ENCODE peak calls at places on chromosomes 6 and 20, in six cellular contexts. One of them, this sample, is unnamed.
A peak's percentile ranks its signal among the peaks of the same experiment; 100 is the strongest.

GRCh38 chr6:25990172-25990873 is 27.7 kb downstream of the TRIM38 start:
- DNase-seq in IMR-90: no peak
- DNase-seq in choroid plexus epithelial cell: no peak
- DNase-seq in right lobe of liver: no peak
- DNase-seq in colonic mucosa: no peak
- DNase-seq in fibroblast of lung: no peak
- DNase-seq in this sample: no peak

GRCh38 chr6:85418059-85418458 is 31.8 kb upstream of the NT5E start:
- DNase-seq in IMR-90: peak; percentile 87
- DNase-seq in choroid plexus epithelial cell: peak; percentile 58
- DNase-seq in colonic mucosa: no peak
- DNase-seq in fibroblast of lung: peak; percentile 93
- DNase-seq in right lobe of liver: no peak
- DNase-seq in this sample: no peak

GRCh38 chr20:44430270-44431065 is 45.2 kb upstream of the TTPAL start:
- DNase-seq in fibroblast of lung: no peak
- DNase-seq in choroid plexus epithelial cell: no peak
- DNase-seq in IMR-90: no peak
- DNase-seq in colonic mucosa: no peak
- DNase-seq in right lobe of liver: no peak
- DNase-seq in this sample: no peak

GRCh38 chr20:36214684-36215256 is 21.5 kb upstream of the AAR2 start:
- DNase-seq in IMR-90: peak; percentile 33
- DNase-seq in colonic mucosa: no peak
- DNase-seq in choroid plexus epithelial cell: peak; percentile 62
- DNase-seq in right lobe of liver: no peak
- DNase-seq in fibroblast of lung: peak; percentile 16
- DNase-seq in this sample: peak; percentile 57

GRCh38 chr6:119514355-119514754 is 164.8 kb upstream of the MAN1A1 start:
- DNase-seq in choroid plexus epithelial cell: no peak
- DNase-seq in right lobe of liver: no peak
- DNase-seq in colonic mucosa: no peak
- DNase-seq in fibroblast of lung: no peak
- DNase-seq in IMR-90: no peak
- DNase-seq in this sample: no peak

GRCh38 chr6:166633732-166634535 is 6.9 kb upstream of the RPS6KA2 start:
- DNase-seq in colonic mucosa: no peak
- DNase-seq in fibroblast of lung: peak; percentile 36
- DNase-seq in IMR-90: peak; percentile 69
- DNase-seq in choroid plexus epithelial cell: no peak
- DNase-seq in right lobe of liver: peak; percentile 44
- DNase-seq in this sample: no peak

GRCh38 chr20:38940644-38941043 is 14.4 kb downstream of the FAM83D start:
- DNase-seq in fibroblast of lung: no peak
- DNase-seq in choroid plexus epithelial cell: no peak
- DNase-seq in colonic mucosa: no peak
- DNase-seq in right lobe of liver: no peak
- DNase-seq in IMR-90: no peak
- DNase-seq in this sample: no peak

GRCh38 chr6:72715119-72715518 is 93.3 kb downstream of the KCNQ5 start:
- DNase-seq in right lobe of liver: no peak
- DNase-seq in IMR-90: no peak
- DNase-seq in fibroblast of lung: no peak
- DNase-seq in colonic mucosa: no peak
- DNase-seq in choroid plexus epithelial cell: no peak
- DNase-seq in this sample: no peak

GRCh38 chr6:30062471-30063178 is 1.6 kb downstream of the POLR1H start:
- DNase-seq in fibroblast of lung: no peak
- DNase-seq in colonic mucosa: no peak
- DNase-seq in choroid plexus epithelial cell: no peak
- DNase-seq in IMR-90: no peak
- DNase-seq in right lobe of liver: no peak
- DNase-seq in this sample: no peak

GRCh38 chr6:4088684-4089083 is 9.7 kb upstream of the FAM217A start:
- DNase-seq in colonic mucosa: peak; percentile 68
- DNase-seq in choroid plexus epithelial cell: no peak
- DNase-seq in fibroblast of lung: no peak
- DNase-seq in IMR-90: no peak
- DNase-seq in right lobe of liver: no peak
- DNase-seq in this sample: no peak

GRCh38 chr6:141969201-141969600 is 163.5 kb upstream of the GJE1 start:
- DNase-seq in fibroblast of lung: peak; percentile 24
- DNase-seq in right lobe of liver: no peak
- DNase-seq in IMR-90: no peak
- DNase-seq in colonic mucosa: no peak
- DNase-seq in choroid plexus epithelial cell: peak; percentile 37
- DNase-seq in this sample: no peak

GRCh38 chr20:11168026-11168425 is 494.2 kb upstream of the JAG1 start:
- DNase-seq in colonic mucosa: no peak
- DNase-seq in right lobe of liver: no peak
- DNase-seq in IMR-90: peak; percentile 61
- DNase-seq in choroid plexus epithelial cell: no peak
- DNase-seq in fibroblast of lung: peak; percentile 25
- DNase-seq in this sample: no peak

GRCh38 chr6:110233769-110234374 is 53.6 kb downstream of the CDC40 start:
- DNase-seq in fibroblast of lung: peak; percentile 5
- DNase-seq in IMR-90: peak; percentile 35
- DNase-seq in choroid plexus epithelial cell: peak; percentile 66
- DNase-seq in colonic mucosa: no peak
- DNase-seq in right lobe of liver: no peak
- DNase-seq in this sample: peak; percentile 59

GRCh38 chr6:42454428-42454791 is 2.7 kb upstream of the TRERF1 start:
- DNase-seq in fibroblast of lung: peak; percentile 39
- DNase-seq in colonic mucosa: peak; percentile 80
- DNase-seq in IMR-90: no peak
- DNase-seq in choroid plexus epithelial cell: no peak
- DNase-seq in right lobe of liver: no peak
- DNase-seq in this sample: no peak

GRCh38 chr6:118652051-118652699 is 784 bp upstream of the CEP85L start:
- DNase-seq in IMR-90: no peak
- DNase-seq in choroid plexus epithelial cell: no peak
- DNase-seq in fibroblast of lung: no peak
- DNase-seq in colonic mucosa: no peak
- DNase-seq in right lobe of liver: no peak
- DNase-seq in this sample: no peak

DNA sequence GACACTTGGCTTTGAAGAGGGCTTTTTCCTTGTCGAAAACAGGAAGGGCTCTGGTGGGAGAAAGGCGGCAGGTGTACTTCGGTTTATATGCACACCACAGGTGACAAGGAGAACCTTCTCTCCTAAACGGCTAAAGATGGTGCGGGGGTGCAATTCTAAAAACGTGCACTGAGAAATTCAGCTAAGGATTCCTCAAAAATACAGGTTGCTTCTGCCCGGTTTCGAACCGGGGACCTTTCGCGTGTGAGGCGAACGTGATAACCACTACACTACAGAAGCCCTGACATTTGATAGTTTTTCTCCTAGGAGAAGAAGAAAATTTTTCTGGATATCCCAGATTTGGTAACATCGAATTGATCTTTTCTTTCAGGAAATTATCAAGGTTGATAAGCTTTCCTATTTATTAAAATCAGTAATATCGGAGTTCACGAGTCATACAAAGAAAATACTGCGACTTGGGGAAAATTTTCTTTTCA is 32.0 kb downstream of the POM121L2 start:
- DNase-seq in colonic mucosa: peak; percentile 43
- DNase-seq in fibroblast of lung: peak; percentile 52
- DNase-seq in right lobe of liver: no peak
- DNase-seq in IMR-90: peak; percentile 53
- DNase-seq in choroid plexus epithelial cell: peak; percentile 60
- DNase-seq in this sample: peak; percentile 78
- H3K4me3 ChIP-seq in colonic mucosa: peak overlapping the region; percentile 14
- H3K4me3 ChIP-seq in fibroblast of lung: peak overlapping the region; percentile 45
- H3K4me3 ChIP-seq in right lobe of liver: no peak overlapping the region
- H3K4me3 ChIP-seq in IMR-90: peak overlapping the region; percentile 27
- H3K4me3 ChIP-seq in choroid plexus epithelial cell: peak overlapping the region; percentile 53
- H3K4me3 ChIP-seq in this sample: peak overlapping the region; percentile 57

DNA sequence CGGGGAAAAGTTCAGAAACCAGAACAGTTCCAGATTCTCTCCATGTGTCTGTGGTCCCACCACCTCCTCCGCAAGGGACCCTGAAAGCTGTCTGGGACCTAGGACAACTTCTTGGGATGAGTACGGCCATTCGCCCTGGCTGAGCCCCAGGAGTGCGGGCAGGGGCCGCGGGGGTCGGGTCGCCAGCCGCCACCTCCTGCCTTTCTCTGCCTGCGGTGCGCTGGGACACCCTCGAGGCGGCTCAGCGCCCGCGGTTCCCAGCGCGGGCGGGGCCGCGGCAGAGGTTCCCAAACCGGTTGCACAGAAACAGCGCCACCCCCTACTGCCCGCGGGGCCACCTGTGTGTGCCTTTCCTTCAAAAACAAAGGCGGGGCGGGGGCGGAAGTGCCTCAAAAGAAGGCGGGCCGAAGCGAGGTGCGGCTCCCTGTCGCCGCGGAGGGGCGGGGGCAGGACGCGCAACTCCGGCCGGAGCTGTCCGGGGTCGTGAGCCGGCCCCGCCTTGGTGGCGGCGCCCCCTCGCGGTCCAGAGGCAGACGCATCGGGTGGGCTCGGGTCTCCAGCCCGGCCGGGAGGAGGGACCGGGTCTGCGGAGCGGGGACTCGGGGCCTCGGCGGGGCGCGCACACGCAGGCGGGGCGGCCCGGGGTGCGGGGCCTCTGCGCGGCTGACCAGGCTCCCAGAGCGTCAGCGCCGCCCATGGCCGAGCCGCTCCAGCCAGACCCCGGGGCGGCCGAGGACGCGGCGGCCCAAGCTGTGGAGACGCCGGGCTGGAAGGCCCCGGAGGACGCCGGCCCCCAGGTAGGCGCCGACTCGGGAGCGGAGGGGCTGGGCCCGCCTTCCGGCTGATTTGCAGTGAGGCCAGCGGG is at the start of gene HEBP2:
- DNase-seq in colonic mucosa: peak; percentile 99
- DNase-seq in IMR-90: peak; percentile 65
- DNase-seq in choroid plexus epithelial cell: peak; percentile 70
- DNase-seq in right lobe of liver: peak; percentile 99
- DNase-seq in fibroblast of lung: peak; percentile 87
- DNase-seq in this sample: peak; percentile 95
- TF ChIP-seq CTCF in colonic mucosa: peak; percentile 36
- TF ChIP-seq CTCF in IMR-90: peak; percentile 50
- TF ChIP-seq CTCF in choroid plexus epithelial cell: peak; percentile 34
- TF ChIP-seq CTCF in right lobe of liver: peak; percentile 63
- TF ChIP-seq CTCF in fibroblast of lung: peak; percentile 49
- TF ChIP-seq CTCF in this sample: peak; percentile 42

GRCh38 chr6:144586986-144587385 is 301.9 kb downstream of the UTRN start:
- DNase-seq in colonic mucosa: no peak
- DNase-seq in choroid plexus epithelial cell: no peak
- DNase-seq in right lobe of liver: no peak
- DNase-seq in IMR-90: no peak
- DNase-seq in fibroblast of lung: no peak
- DNase-seq in this sample: peak; percentile 12
- H3K4me3 ChIP-seq in colonic mucosa: no peak overlapping the region
- H3K4me3 ChIP-seq in choroid plexus epithelial cell: no peak overlapping the region
- H3K4me3 ChIP-seq in right lobe of liver: no peak overlapping the region
- H3K4me3 ChIP-seq in IMR-90: no peak overlapping the region
- H3K4me3 ChIP-seq in fibroblast of lung: no peak overlapping the region
- H3K4me3 ChIP-seq in this sample: no peak overlapping the region

GRCh38 chr6:91435630-91436029 is 848.8 kb upstream of the MAP3K7 start:
- DNase-seq in IMR-90: no peak
- DNase-seq in right lobe of liver: no peak
- DNase-seq in colonic mucosa: no peak
- DNase-seq in choroid plexus epithelial cell: no peak
- DNase-seq in fibroblast of lung: no peak
- DNase-seq in this sample: no peak
- TF ChIP-seq CTCF in IMR-90: no peak
- TF ChIP-seq CTCF in right lobe of liver: no peak
- TF ChIP-seq CTCF in colonic mucosa: no peak
- TF ChIP-seq CTCF in choroid plexus epithelial cell: no peak
- TF ChIP-seq CTCF in fibroblast of lung: no peak
- TF ChIP-seq CTCF in this sample: no peak

DNA sequence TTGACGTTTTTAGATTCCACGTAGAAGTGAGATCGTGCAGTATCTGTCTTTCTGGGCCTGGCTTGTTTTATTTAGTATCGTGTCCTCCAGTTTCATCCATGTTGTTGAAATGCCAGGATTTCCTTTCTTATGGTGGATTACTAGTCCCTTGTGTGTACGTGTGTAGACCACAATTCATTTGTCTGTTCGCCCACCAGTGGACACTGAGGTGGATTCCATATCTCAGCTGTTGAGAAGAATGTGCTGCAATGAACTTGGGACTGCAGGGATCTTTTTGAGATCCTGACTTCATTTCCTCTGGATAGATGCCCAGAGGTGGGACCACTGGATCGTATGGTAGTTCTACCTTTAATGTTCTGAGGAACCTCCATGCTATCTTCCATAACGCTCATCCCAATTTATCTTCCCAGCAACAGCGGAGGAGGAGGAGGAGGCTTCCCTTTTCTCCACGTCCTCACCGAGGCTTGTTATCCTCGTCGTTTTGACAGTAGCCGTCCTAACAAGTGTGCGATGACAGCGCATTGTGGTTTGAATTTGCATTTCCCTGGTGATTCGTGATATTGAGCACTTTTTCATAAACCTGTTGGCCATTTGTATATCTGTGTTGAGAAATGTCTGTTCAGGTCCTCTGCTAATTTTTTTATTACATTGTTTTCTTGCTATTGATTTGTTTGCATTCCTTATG is 62.4 kb downstream of the CDH4 start:
- DNase-seq in fibroblast of lung: no peak
- DNase-seq in colonic mucosa: no peak
- DNase-seq in right lobe of liver: no peak
- DNase-seq in IMR-90: no peak
- DNase-seq in choroid plexus epithelial cell: no peak
- DNase-seq in this sample: no peak
- H3K4me3 ChIP-seq in fibroblast of lung: no peak overlapping the region
- H3K4me3 ChIP-seq in colonic mucosa: no peak overlapping the region
- H3K4me3 ChIP-seq in right lobe of liver: no peak overlapping the region
- H3K4me3 ChIP-seq in IMR-90: no peak overlapping the region
- H3K4me3 ChIP-seq in choroid plexus epithelial cell: no peak overlapping the region
- H3K4me3 ChIP-seq in this sample: no peak overlapping the region